ENCODE peak calls at places on chromosomes 3 and 15, in eight cellular contexts. B is NCI-H1417, W is PC-9, L is progenitor cell of endocrine pancreas, I is glomerular endothelial cell, P is OCI-LY7, M is GM10248, O is activated B cell treated with CpG ODN at 0.5 μM for 24 hours. Y is an unnamed sample.

GRCh38 chr3:45870099-45870498 is 16.2 kb upstream of the CCR9 start:
- DNase-seq in M (no peak), P (no peak), L (no peak), B (no peak), I (no peak), W (no peak), O (no peak), Y (no peak)

GRCh38 chr15:50275908-50276307 is 10.4 kb upstream of the HDC start:
- DNase-seq in W (no peak), M (no peak), B (no peak), I (no peak), P (no peak), L (no peak), O (no peak), Y (no peak)

GRCh38 chr15:77024273-77025065 is 29.5 kb downstream of the PSTPIP1 start:
- DNase-seq in I (no peak), M (peak; percentile 84), O (peak; percentile 69), W (peak; percentile 69), P (peak; percentile 71), L (peak; percentile 80), B (peak; percentile 54), Y (peak; percentile 9)

GRCh38 chr3:177731644-177732268 is 534.5 kb upstream of the TBL1XR1 start:
- DNase-seq in M (no peak), W (no peak), I (no peak), P (no peak), L (no peak), B (no peak), O (no peak), Y (peak; percentile 89)

GRCh38 chr3:167814441-167814951 is 79.0 kb downstream of the SERPINI1 start:
- DNase-seq in P (no peak), W (no peak), I (no peak), L (no peak), O (no peak), B (no peak), M (no peak), Y (peak; percentile 53)

GRCh38 chr15:101017935-101018849 is 99.0 kb downstream of the LRRK1 start:
- DNase-seq in W (no peak), O (no peak), B (no peak), M (no peak), P (no peak), L (no peak), I (no peak), Y (no peak)

GRCh38 chr15:38004218-38004848 is 69.9 kb downstream of the TMCO5A start:
- DNase-seq in M (no peak), B (no peak), W (no peak), I (no peak), P (no peak), O (no peak), L (no peak), Y (no peak)

GRCh38 chr3:44125882-44126281 is 115.8 kb upstream of the TOPAZ1 start:
- DNase-seq in I (no peak), L (no peak), W (no peak), O (no peak), P (no peak), M (no peak), B (no peak), Y (no peak)

GRCh38 chr3:112546216-112546759 is 15.5 kb downstream of the ATG3 start:
- DNase-seq in I (no peak), O (no peak), P (no peak), B (no peak), M (no peak), W (no peak), L (no peak), Y (no peak)

GRCh38 chr3:111585214-111585613 is 9.9 kb downstream of the ZBED2 start:
- DNase-seq in B (no peak), M (no peak), P (no peak), O (no peak), I (no peak), L (no peak), W (peak; percentile 36), Y (no peak)

GRCh38 chr3:194586839-194587238 is 46.4 kb downstream of the TMEM44 start:
- DNase-seq in P (no peak), L (no peak), W (no peak), I (no peak), B (no peak), M (no peak), O (no peak), Y (no peak)

GRCh38 chr3:160665784-160666526 is 11.0 kb upstream of the ARL14 start:
- DNase-seq in I (no peak), B (peak; percentile 30), L (no peak), W (no peak), M (peak; percentile 31), P (no peak), O (no peak), Y (no peak)

GRCh38 chr3:9311265-9311664 is 51.6 kb upstream of the THUMPD3 start:
- DNase-seq in I (no peak), W (no peak), B (no peak), L (no peak), O (no peak), P (no peak), M (no peak), Y (no peak)

GRCh38 chr15:48798319-48798718 is 12.6 kb downstream of the CEP152 start:
- DNase-seq in L (no peak), P (no peak), O (no peak), I (no peak), M (no peak), B (peak; percentile 73), W (no peak), Y (no peak)

GRCh38 chr15:63870043-63870394 is 36.3 kb upstream of the HERC1 start:
- DNase-seq in O (no peak), W (no peak), B (no peak), P (no peak), M (peak; percentile 58), L (no peak), I (no peak), Y (no peak)

GRCh38 chr15:25801586-25802284 is 61.4 kb downstream of the ATP10A start:
- DNase-seq in B (no peak), L (no peak), I (no peak), W (no peak), M (no peak), O (no peak), P (no peak), Y (no peak)

GRCh38 chr3:123764642-123765041 is 119.5 kb downstream of the MYLK start:
- DNase-seq in L (no peak), P (no peak), M (no peak), W (no peak), O (no peak), I (no peak), B (no peak), Y (no peak)

GRCh38 chr15:43511012-43511885 is 6.2 kb upstream of the MAP1A start:
- DNase-seq in B (peak; percentile 69), L (no peak), O (no peak), I (no peak), W (peak; percentile 24), P (peak; percentile 51), M (no peak), Y (no peak)

GRCh38 chr3:193827039-193827669 is 234.1 kb downstream of the OPA1 start:
- DNase-seq in L (no peak), B (no peak), I (no peak), W (no peak), O (no peak), P (no peak), M (no peak), Y (no peak)

GRCh38 chr3:44106761-44107160 is 134.9 kb upstream of the TOPAZ1 start:
- DNase-seq in O (no peak), P (no peak), I (no peak), L (no peak), M (no peak), B (peak; percentile 8), W (no peak), Y (no peak)

GRCh38 chr15:39710681-39711080 is 72.0 kb downstream of the FSIP1 start:
- DNase-seq in B (no peak), M (no peak), W (no peak), L (no peak), P (no peak), I (no peak), O (no peak), Y (no peak)

GRCh38 chr3:49703443-49703927 is 14.1 kb downstream of the RNF123 start:
- DNase-seq in B (peak; percentile 16), W (peak; percentile 77), M (peak; percentile 90), L (peak; percentile 41), I (no peak), O (peak; percentile 54), P (peak; percentile 76), Y (peak; percentile 41)

GRCh38 chr3:123159926-123160635 is 41.7 kb upstream of the SEC22A start:
- DNase-seq in M (no peak), W (no peak), P (no peak), O (no peak), B (no peak), L (no peak), I (no peak), Y (no peak)

GRCh38 chr3:27431116-27431515 is 53.1 kb downstream of the SLC4A7 start:
- DNase-seq in M (no peak), I (peak; percentile 73), W (peak; percentile 65), L (no peak), P (no peak), B (no peak), O (no peak), Y (peak; percentile 94)

GRCh38 chr3:151875759-151876158 is 2.3 kb downstream of the SUCNR1 start:
- DNase-seq in I (no peak), M (peak; percentile 10), W (no peak), P (no peak), O (no peak), L (no peak), B (no peak), Y (no peak)

GRCh38 chr3:77693147-77693546 is 653.2 kb downstream of the ROBO2 start:
- DNase-seq in O (no peak), B (no peak), W (no peak), P (no peak), L (no peak), I (no peak), M (no peak), Y (no peak)

GRCh38 chr15:41562784-41563198 is 3.8 kb downstream of the TYRO3 start:
- DNase-seq in W (no peak), L (no peak), I (no peak), B (peak; percentile 8), M (no peak), P (no peak), O (no peak), Y (no peak)

GRCh38 chr15:96360581-96361308 is 30.2 kb downstream of the NR2F2 start:
- DNase-seq in L (no peak), I (no peak), W (no peak), M (no peak), B (no peak), P (no peak), O (no peak), Y (no peak)

GRCh38 chr3:189766416-189766815 is 135.2 kb downstream of the TP63 start:
- DNase-seq in O (no peak), L (no peak), M (no peak), I (no peak), W (peak; percentile 63), P (no peak), B (no peak), Y (no peak)

GRCh38 chr3:52128118-52128683 is 26.0 kb downstream of the POC1A start:
- DNase-seq in P (no peak), L (no peak), W (peak; percentile 75), I (no peak), B (no peak), M (no peak), O (no peak), Y (no peak)

GRCh38 chr3:137012097-137012501 is 54.3 kb downstream of the IL20RB start:
- DNase-seq in W (no peak), B (no peak), L (no peak), P (no peak), O (no peak), M (no peak), I (no peak), Y (peak; percentile 22)

GRCh38 chr3:126570103-126570541 is 11.4 kb upstream of the C3orf22 start:
- DNase-seq in L (no peak), B (no peak), M (peak; percentile 8), I (no peak), W (no peak), P (no peak), O (no peak), Y (no peak)

Y was measured in fibroblast of the conjunctiva.